ENCODE peak calls at places on chromosomes 13 and 19, in seven cellular contexts. Z, R, S, M, K, W and F are unnamed samples. For H3K27me3, the result is how much of the 10 kb centered on the place peaks cover.

GRCh38 chr19:15025237-15025636 is 24.0 kb upstream of the CASP14 start:
- DNase-seq in K (no peak), Z (peak), S (no peak), M (no peak), W (no peak), R (no peak), F (no peak)

GRCh38 chr13:43905435-43906031 is 25.8 kb downstream of the LACC1 start:
- DNase-seq in Z (peak), M (no peak), W (no peak), R (peak), S (no peak), K (peak), F (no peak)

GRCh38 chr19:58544591-58545285 is 874 bp downstream of the TRIM28 start:
- DNase-seq in Z (no peak), M (no peak), R (peak), S (peak), K (no peak), W (peak), F (no peak)

GRCh38 chr19:55173717-55174409 is 6.2 kb downstream of the SYT5 start:
- DNase-seq in Z (peak), S (no peak), M (no peak), R (peak), K (peak), W (peak), F (no peak)

GRCh38 chr19:11191273-11191755 is 6.0 kb downstream of the KANK2 start:
- DNase-seq in K (no peak), R (peak), W (peak), M (no peak), Z (peak), S (no peak), F (peak)

GRCh38 chr13:110210604-110210985 is 96.4 kb downstream of the COL4A1 start:
- DNase-seq in Z (no peak), S (no peak), M (no peak), K (no peak), R (no peak), W (peak), F (no peak)

GRCh38 chr19:12840091-12841079 is 2.1 kb downstream of the MAST1 start:
- DNase-seq in M (no peak), S (peak), W (peak), Z (peak), K (peak), R (peak), F (no peak)

GRCh38 chr13:105611424-105611823 is 924.0 kb downstream of the EFNB2 start:
- DNase-seq in R (no peak), M (no peak), Z (peak), K (peak), W (peak), S (no peak), F (no peak)

GRCh38 chr13:106176103-106176502 is 359.4 kb downstream of the EFNB2 start:
- DNase-seq in Z (no peak), S (no peak), M (no peak), W (no peak), K (no peak), R (no peak), F (no peak)

GRCh38 chr19:484494-484893 is 11.8 kb upstream of the MADCAM1 start:
- DNase-seq in W (no peak), S (no peak), K (no peak), R (no peak), Z (no peak), M (no peak), F (no peak)

GRCh38 chr19:29541473-29542253 is 15.9 kb downstream of the VSTM2B start:
- DNase-seq in M (no peak), K (no peak), S (no peak), W (no peak), R (no peak), Z (no peak), F (no peak)

GRCh38 chr19:12513531-12514061 is 29.0 kb upstream of the ZNF709 start:
- DNase-seq in S (peak), M (no peak), K (no peak), Z (no peak), W (no peak), R (peak), F (no peak)

GRCh38 chr19:7883105-7883504 is 5.2 kb upstream of the LRRC8E start:
- DNase-seq in M (no peak), W (no peak), K (no peak), R (no peak), Z (no peak), S (no peak), F (no peak)

GRCh38 chr13:108681986-108682562 is 52.7 kb downstream of the MYO16 start:
- DNase-seq in R (no peak), S (no peak), M (no peak), W (no peak), Z (no peak), K (no peak), F (no peak)

GRCh38 chr19:16330368-16330801 is 5.8 kb downstream of the KLF2 start:
- DNase-seq in W (peak), M (peak), Z (peak), R (peak), S (peak), K (peak), F (peak)

GRCh38 chr13:29140277-29140676 is 320.1 kb downstream of the MTUS2 start:
- DNase-seq in S (no peak), R (no peak), Z (no peak), K (peak), W (no peak), M (no peak), F (peak)

GRCh38 chr13:30110301-30111070 is 196.9 kb downstream of the KATNAL1 start:
- DNase-seq in W (no peak), Z (no peak), K (no peak), R (no peak), M (no peak), S (no peak), F (no peak)

GRCh38 chr13:57638147-57638890 is 6.8 kb downstream of the PCDH17 start:
- DNase-seq in M (no peak), K (no peak), Z (no peak), S (no peak), R (no peak), W (no peak), F (no peak)

GRCh38 chr13:57636811-57637210 is 5.3 kb downstream of the PCDH17 start:
- DNase-seq in W (no peak), S (no peak), R (no peak), M (no peak), Z (no peak), K (no peak), F (no peak)

GRCh38 chr13:57635541-57635940 is 4.0 kb downstream of the PCDH17 start:
- DNase-seq in W (no peak), S (no peak), Z (no peak), M (no peak), R (no peak), K (no peak), F (no peak)

GRCh38 chr13:57634829-57635165 is 3.3 kb downstream of the PCDH17 start:
- DNase-seq in W (no peak), K (no peak), R (peak), S (peak), Z (no peak), M (no peak), F (no peak)

GRCh38 chr13:57637515-57637914 is 6.0 kb downstream of the PCDH17 start:
- DNase-seq in R (no peak), S (no peak), M (no peak), K (no peak), W (no peak), Z (no peak), F (no peak)
- H3K27me3 ChIP-seq in R (under half), S (under half), M (under half), K (under half), W (under half), Z (under half), F (under half)

DNA sequence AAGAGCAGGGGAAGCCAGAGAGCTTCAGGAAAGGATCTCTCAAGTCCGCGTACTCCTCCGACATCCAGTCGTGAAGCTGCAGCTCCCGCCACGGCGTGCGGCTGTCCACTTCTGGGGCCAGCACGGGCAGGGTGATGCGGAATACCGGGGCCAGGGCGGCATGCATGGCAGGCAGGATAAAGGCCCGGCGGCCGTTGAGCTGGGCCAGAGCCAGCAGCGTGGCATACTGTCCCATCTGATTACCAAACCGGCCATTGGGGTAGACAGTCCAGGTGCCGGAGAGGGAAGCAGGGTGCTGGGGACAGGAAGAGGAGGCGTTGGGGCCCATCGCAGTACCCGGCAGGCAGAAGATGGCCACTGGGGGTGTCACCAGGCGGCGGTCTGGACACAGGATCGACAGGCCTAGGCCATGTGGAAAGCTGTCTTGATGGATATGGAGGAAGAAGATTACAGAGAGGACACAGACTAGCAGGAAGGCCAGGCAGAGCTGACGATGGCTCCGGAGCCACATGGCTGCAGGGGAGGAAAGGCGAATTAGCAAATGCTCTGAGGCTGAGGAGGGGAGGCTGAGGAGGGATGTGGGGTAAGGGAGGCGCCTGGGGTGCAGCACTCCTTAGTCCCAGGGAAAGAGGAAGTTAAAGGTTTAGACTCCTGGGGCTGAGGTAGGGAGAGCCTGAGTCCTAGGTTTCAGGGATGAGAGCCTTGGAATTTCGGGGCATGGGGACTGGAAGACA is 1.5 kb downstream of the FUT1 start:
- DNase-seq in Z (no peak), S (peak), K (no peak), R (no peak), W (no peak), M (no peak), F (no peak)
- H3K27me3 ChIP-seq in Z (under half), S (under half), K (under half), R (under half), W (under half), M (under half), F (under half)

DNA sequence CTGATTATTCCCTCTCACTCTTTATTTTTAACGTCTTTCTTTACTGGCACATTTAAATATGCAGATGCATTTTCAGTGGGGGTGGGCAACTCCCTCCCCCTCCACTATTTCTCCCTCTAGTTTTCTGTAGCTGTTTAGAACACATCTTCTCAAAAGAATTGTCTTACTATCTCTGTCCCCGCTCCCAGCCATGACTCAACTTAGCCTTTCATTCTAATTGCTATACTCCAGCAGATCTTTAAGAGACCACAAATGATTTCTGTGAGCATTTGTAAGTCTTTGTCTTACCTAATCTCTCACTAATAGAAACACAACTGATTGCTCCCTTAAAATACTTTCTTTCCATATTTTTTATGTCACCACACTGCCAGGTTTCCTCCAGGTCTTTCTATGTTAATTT is 350.9 kb downstream of the SPRY2 start:
- DNase-seq in R (no peak), W (peak), Z (no peak), K (no peak), S (no peak), M (no peak), F (no peak)
- H3K27me3 ChIP-seq in R (under half), W (under half), Z (under half), K (under half), S (under half), M (under half), F (under half)

DNA sequence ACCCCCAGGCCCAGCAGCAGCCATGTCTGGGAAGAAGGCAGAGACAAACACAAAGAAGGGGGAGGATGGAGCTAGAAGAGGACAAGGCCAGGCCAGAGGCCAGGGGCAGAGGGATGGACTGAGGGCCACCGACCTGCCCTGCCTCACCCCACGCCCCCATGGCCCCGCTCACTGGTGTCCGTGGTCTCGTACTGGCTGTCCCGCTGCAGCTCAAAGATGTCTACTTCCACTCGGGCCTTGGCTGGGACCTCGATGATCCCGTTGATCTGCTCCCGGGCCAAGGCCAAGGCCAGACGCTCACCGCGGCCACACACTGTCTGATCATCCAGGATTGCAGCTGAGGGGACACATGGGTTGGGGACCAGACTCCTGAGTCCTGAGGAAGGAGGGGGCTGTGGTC is 5.0 kb downstream of the GRIK5 start:
- DNase-seq in R (no peak), Z (no peak), K (no peak), W (no peak), S (no peak), M (no peak), F (no peak)
- H3K27me3 ChIP-seq in R (under half), Z (under half), K (under half), W (under half), S (under half), M (under half), F (under half)

DNA sequence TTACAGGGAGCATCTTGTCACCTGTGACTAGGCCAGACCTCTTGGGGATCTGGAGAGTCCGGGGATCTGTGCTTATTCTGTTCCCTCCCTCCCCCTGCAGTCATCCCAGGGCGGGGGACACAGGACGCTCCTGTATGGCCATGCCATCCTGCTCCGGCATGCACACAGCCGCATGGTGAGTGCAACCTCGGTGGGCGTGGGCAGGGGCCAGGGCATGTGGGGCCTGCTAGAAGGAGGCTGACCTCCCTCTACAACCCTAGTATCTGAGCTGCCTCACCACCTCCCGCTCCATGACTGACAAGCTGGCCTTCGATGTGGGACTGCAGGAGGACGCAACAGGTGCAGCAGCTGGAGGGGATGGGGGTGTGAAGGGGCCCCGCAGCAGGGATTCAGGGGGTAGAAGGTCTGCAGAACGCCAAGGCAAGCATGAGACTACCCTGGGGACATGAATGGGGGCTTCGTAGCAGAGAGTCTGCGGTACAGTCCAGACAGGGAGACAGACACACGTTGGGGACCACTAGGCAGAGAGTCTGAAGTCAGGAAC is 10.0 kb downstream of the RYR1 start:
- DNase-seq in M (no peak), S (no peak), K (no peak), W (no peak), R (no peak), Z (no peak), F (no peak)
- H3K27me3 ChIP-seq in M (under half), S (under half), K (under half), W (under half), R (under half), Z (under half), F (under half)

GRCh38 chr19:46115396-46116109 is 8.9 kb downstream of the IGFL3 start:
- DNase-seq in M (no peak), R (peak), Z (peak), K (peak), S (no peak), W (no peak), F (no peak)
- H3K27me3 ChIP-seq in M (under half), R (under half), Z (under half), K (under half), S (under half), W (under half), F (under half)

DNA sequence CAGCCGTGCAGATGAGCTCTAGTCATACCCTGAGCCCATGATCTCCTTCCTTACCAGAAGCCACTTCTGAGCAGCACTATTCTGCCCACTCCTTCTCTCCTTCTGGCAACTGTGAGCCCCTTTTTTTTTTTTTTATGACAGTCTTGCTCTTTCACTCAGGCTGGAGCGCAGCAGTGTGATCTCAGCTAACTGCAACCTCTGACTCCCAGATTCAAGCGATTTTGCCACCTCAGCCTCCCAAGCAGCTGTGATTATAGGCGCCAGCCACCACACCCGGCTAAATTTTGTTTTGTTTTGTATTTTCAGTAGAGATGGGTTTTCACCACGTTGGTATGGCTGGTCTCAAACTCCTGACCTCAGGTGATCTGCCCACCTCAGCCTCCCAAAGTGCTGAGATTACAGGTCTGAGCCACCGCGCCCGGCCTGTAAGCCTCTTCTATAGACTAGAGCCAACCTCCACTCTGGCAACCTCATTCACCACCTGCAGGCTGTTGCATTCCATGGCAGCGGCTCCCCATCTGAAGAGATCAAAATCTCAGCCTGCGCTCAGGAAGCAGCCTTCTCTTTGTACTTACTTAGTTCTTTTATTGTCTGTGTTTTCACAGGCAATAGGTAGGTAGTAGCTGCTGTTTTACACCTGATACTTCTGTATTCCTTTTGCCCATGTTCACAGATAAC is 34.8 kb upstream of the NDFIP2 start:
- DNase-seq in S (no peak), Z (no peak), R (no peak), W (no peak), K (no peak), M (no peak), F (no peak)
- H3K27me3 ChIP-seq in S (under half), Z (under half), R (under half), W (under half), K (under half), M (under half), F (under half)

GRCh38 chr13:79119578-79120107 is 286.4 kb downstream of the RBM26 start:
- DNase-seq in K (no peak), Z (no peak), M (no peak), S (no peak), W (no peak), R (no peak), F (no peak)
- H3K27me3 ChIP-seq in K (under half), Z (under half), M (under half), S (under half), W (under half), R (under half), F (under half)

GRCh38 chr13:40801255-40802217 is 12.1 kb downstream of the SLC25A15 start:
- DNase-seq in S (no peak), K (no peak), R (no peak), W (no peak), Z (no peak), M (no peak), F (no peak)

GRCh38 chr13:40799508-40799907 is 10.1 kb downstream of the SLC25A15 start:
- DNase-seq in R (no peak), M (no peak), W (no peak), K (no peak), S (no peak), Z (no peak), F (no peak)

GRCh38 chr13:40800559-40800958 is 11.1 kb downstream of the SLC25A15 start:
- DNase-seq in K (no peak), M (no peak), Z (no peak), S (no peak), R (no peak), W (no peak), F (no peak)

GRCh38 chr13:40796649-40797048 is 7.2 kb downstream of the SLC25A15 start:
- DNase-seq in K (no peak), W (no peak), R (no peak), S (no peak), Z (no peak), M (no peak), F (no peak)

GRCh38 chr13:40798380-40798779 is 9.0 kb downstream of the SLC25A15 start:
- DNase-seq in W (no peak), Z (no peak), S (no peak), K (peak), M (no peak), R (no peak), F (no peak)
- H3K27me3 ChIP-seq in W (under half), Z (under half), S (under half), K (under half), M (under half), R (under half), F (under half)

DNA sequence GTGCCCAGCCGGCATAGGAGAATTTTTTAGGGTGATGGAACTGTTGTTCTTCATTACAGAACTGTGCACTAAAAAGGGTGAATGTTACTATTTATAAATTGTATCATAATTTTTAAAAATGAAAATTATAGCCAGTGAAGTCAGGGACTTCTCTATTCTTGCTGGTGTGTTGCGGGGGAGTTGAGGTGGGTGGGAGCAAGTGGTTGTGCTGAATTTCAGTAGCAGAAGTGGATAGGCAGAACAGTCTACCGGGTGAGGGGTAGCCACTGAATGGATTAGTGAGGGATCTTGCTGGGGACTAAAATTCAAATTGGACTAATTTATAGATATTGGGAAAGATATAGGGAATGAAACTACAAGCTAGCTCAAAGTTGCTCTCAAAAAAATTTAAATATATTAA is 74.0 kb downstream of the CAB39L start:
- DNase-seq in S (no peak), R (no peak), Z (no peak), W (no peak), M (no peak), K (no peak), F (no peak)
- H3K27me3 ChIP-seq in S (under half), R (under half), Z (under half), W (under half), M (under half), K (under half), F (under half)